ENCODE peak calls at places on chromosomes 1 and 21, in four cellular contexts. One of them, this sample, is unnamed.

GRCh38 chr1:174726167-174726879 is 273.4 kb upstream of the CACYBP start:
- DNase-seq in epithelial cell of esophagus: peak; percentile 22
- DNase-seq in WERI-Rb-1: no peak
- DNase-seq in dorsolateral prefrontal cortex: no peak
- DNase-seq in this sample: peak; percentile 43

GRCh38 chr21:18204931-18205330 is 39.7 kb upstream of the CHODL start:
- DNase-seq in WERI-Rb-1: peak; percentile 10
- DNase-seq in dorsolateral prefrontal cortex: no peak
- DNase-seq in epithelial cell of esophagus: no peak
- DNase-seq in this sample: no peak

GRCh38 chr1:15799928-15800835 is 7.3 kb downstream of the UQCRHL start:
- DNase-seq in dorsolateral prefrontal cortex: no peak
- DNase-seq in WERI-Rb-1: no peak
- DNase-seq in epithelial cell of esophagus: peak; percentile 89
- DNase-seq in this sample: peak; percentile 84

GRCh38 chr1:185193756-185194155 is 36.8 kb downstream of the SWT1 start:
- DNase-seq in epithelial cell of esophagus: no peak
- DNase-seq in WERI-Rb-1: no peak
- DNase-seq in dorsolateral prefrontal cortex: no peak
- DNase-seq in this sample: no peak

GRCh38 chr1:183416850-183417690 is 1.1 kb downstream of the NMNAT2 start:
- DNase-seq in epithelial cell of esophagus: peak; percentile 69
- DNase-seq in WERI-Rb-1: peak; percentile 58
- DNase-seq in dorsolateral prefrontal cortex: peak; percentile 40
- DNase-seq in this sample: peak; percentile 8

GRCh38 chr1:194447635-194448034 is 1261.2 kb upstream of the B3GALT2 start:
- DNase-seq in WERI-Rb-1: no peak
- DNase-seq in epithelial cell of esophagus: peak; percentile 20
- DNase-seq in dorsolateral prefrontal cortex: no peak
- DNase-seq in this sample: peak; percentile 55

GRCh38 chr1:157279157-157280140 is 141.3 kb upstream of the ETV3 start:
- DNase-seq in epithelial cell of esophagus: no peak
- DNase-seq in WERI-Rb-1: no peak
- DNase-seq in dorsolateral prefrontal cortex: no peak
- DNase-seq in this sample: no peak

GRCh38 chr1:219710529-219711194 is 97.8 kb upstream of the ZC3H11B start:
- DNase-seq in dorsolateral prefrontal cortex: no peak
- DNase-seq in WERI-Rb-1: no peak
- DNase-seq in epithelial cell of esophagus: peak; percentile 30
- DNase-seq in this sample: peak; percentile 0

GRCh38 chr1:102693345-102693744 is 415.0 kb downstream of the COL11A1 start:
- DNase-seq in dorsolateral prefrontal cortex: no peak
- DNase-seq in epithelial cell of esophagus: no peak
- DNase-seq in WERI-Rb-1: no peak
- DNase-seq in this sample: no peak

GRCh38 chr1:174800221-174800791 is 199.4 kb upstream of the CACYBP start:
- DNase-seq in epithelial cell of esophagus: no peak
- DNase-seq in WERI-Rb-1: peak; percentile 21
- DNase-seq in dorsolateral prefrontal cortex: no peak
- DNase-seq in this sample: no peak

GRCh38 chr1:181676269-181676668 is 193.0 kb downstream of the CACNA1E start:
- DNase-seq in epithelial cell of esophagus: peak; percentile 61
- DNase-seq in dorsolateral prefrontal cortex: peak; percentile 63
- DNase-seq in WERI-Rb-1: peak; percentile 12
- DNase-seq in this sample: no peak
- TF ChIP-seq CTCF in epithelial cell of esophagus: peak; percentile 44
- TF ChIP-seq CTCF in dorsolateral prefrontal cortex: peak; percentile 46
- TF ChIP-seq CTCF in WERI-Rb-1: peak; percentile 2
- TF ChIP-seq CTCF in this sample: peak; percentile 9

DNA sequence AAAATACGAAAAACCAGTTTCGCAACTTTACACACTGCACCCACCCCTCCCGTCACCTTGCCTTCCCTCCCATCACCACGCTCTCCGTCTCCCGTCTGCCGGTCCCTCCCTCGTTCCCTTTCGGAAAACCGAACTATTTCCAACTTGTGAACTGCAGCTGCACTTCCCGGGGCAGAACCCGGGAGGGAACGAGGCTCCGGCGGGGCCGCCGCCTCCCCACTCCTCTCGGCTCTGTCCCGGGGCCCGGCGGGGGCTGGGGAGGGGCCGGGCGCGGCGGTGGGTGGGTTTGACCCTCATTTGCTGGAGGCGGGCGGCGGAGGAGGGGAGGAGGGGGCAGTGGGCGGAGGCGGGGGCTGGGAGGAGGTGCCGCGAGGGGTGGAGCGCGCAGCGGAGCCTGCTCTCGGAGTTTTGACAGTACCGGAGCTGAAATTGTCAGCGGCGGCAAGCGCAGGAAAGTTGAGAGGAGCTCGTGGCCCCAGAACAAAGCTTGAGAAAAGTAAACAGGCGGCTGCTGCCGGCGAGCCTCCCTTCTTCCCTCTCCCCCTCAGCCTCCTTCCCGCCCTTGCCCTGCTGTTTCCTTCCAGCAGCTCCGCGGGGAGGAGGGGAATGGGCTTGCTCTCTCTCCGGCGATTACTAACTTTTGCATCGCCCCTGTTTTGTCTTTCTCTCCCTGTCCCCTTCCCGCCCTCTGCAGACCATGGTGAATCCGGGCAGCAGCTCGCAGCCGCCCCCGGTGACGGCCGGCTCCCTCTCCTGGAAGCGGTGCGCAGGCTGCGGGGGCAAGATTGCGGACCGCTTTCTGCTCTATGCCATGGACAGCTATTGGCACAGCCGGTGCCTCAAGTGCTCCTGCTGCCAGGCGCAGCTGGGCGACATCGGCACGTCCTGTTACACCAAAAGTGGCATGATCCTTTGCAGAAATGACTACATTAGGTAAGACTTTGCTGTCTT is 2.9 kb downstream of the LMO4 start:
- DNase-seq in epithelial cell of esophagus: peak; percentile 91
- DNase-seq in WERI-Rb-1: peak; percentile 89
- DNase-seq in dorsolateral prefrontal cortex: peak; percentile 38
- DNase-seq in this sample: peak; percentile 38
- TF ChIP-seq CTCF in epithelial cell of esophagus: no peak
- TF ChIP-seq CTCF in WERI-Rb-1: peak; percentile 9
- TF ChIP-seq CTCF in dorsolateral prefrontal cortex: no peak
- TF ChIP-seq CTCF in this sample: peak; percentile 50

GRCh38 chr1:111015222-111015621 is 51.5 kb upstream of the LRIF1 start:
- DNase-seq in dorsolateral prefrontal cortex: no peak
- DNase-seq in epithelial cell of esophagus: no peak
- DNase-seq in WERI-Rb-1: no peak
- DNase-seq in this sample: no peak
- TF ChIP-seq CTCF in dorsolateral prefrontal cortex: no peak
- TF ChIP-seq CTCF in epithelial cell of esophagus: no peak
- TF ChIP-seq CTCF in WERI-Rb-1: no peak
- TF ChIP-seq CTCF in this sample: no peak

DNA sequence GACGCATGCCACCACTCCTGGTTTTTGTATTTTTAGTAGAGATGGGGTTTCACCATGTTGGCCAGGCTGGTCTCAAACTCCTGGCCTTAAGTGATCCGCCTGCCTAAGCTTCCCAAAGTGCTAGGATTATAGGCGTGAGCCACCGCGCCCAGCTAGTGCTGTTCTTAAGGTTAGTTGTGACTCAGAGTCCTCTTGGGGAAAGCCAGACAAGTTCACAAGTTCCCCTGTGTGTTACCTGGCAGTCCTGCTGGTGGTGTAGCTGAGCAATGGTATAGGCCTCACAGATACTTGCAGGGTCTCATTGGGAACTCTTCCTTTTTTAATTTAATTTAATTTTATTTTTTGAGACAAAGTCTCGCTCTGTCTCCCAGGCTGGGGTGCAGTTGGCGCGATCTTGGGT is 10.6 kb downstream of the CFAP126 start:
- DNase-seq in epithelial cell of esophagus: peak; percentile 54
- DNase-seq in dorsolateral prefrontal cortex: no peak
- DNase-seq in WERI-Rb-1: no peak
- DNase-seq in this sample: no peak
- TF ChIP-seq CTCF in epithelial cell of esophagus: no peak
- TF ChIP-seq CTCF in dorsolateral prefrontal cortex: no peak
- TF ChIP-seq CTCF in WERI-Rb-1: no peak
- TF ChIP-seq CTCF in this sample: no peak

GRCh38 chr21:46181953-46182547 is 2.2 kb downstream of the SPATC1L start:
- DNase-seq in dorsolateral prefrontal cortex: no peak
- DNase-seq in WERI-Rb-1: no peak
- DNase-seq in epithelial cell of esophagus: no peak
- DNase-seq in this sample: no peak
- TF ChIP-seq CTCF in dorsolateral prefrontal cortex: no peak
- TF ChIP-seq CTCF in WERI-Rb-1: no peak
- TF ChIP-seq CTCF in epithelial cell of esophagus: no peak
- TF ChIP-seq CTCF in this sample: no peak

This sample was measured in HFFc6.